ENCODE peak calls at places on chromosomes 5 and 9, in four cellular contexts. One of them, this sample, is unnamed.

GRCh38 chr5:135877570-135878155 is 18.0 kb downstream of the IL9 start:
- DNase-seq in HFFc6: no peak
- DNase-seq in CD4-positive, alpha-beta T cell: no peak
- DNase-seq in H9: no peak
- DNase-seq in this sample: no peak

GRCh38 chr9:114271556-114272510 is 51.1 kb upstream of the ORM1 start:
- DNase-seq in HFFc6: no peak
- DNase-seq in CD4-positive, alpha-beta T cell: no peak
- DNase-seq in H9: peak
- DNase-seq in this sample: no peak

GRCh38 chr5:145553177-145553576 is 282.0 kb downstream of the PRELID2 start:
- DNase-seq in HFFc6: no peak
- DNase-seq in CD4-positive, alpha-beta T cell: no peak
- DNase-seq in H9: no peak
- DNase-seq in this sample: no peak

GRCh38 chr5:1034421-1034905 is 25.9 kb downstream of the NKD2 start:
- DNase-seq in HFFc6: no peak
- DNase-seq in CD4-positive, alpha-beta T cell: no peak
- DNase-seq in H9: no peak
- DNase-seq in this sample: no peak

GRCh38 chr5:6215891-6216290 is 162.5 kb downstream of the MED10 start:
- DNase-seq in HFFc6: no peak
- DNase-seq in CD4-positive, alpha-beta T cell: no peak
- DNase-seq in H9: no peak
- DNase-seq in this sample: no peak

GRCh38 chr9:38026021-38026809 is 42.8 kb downstream of the SHB start:
- DNase-seq in HFFc6: peak
- DNase-seq in CD4-positive, alpha-beta T cell: no peak
- DNase-seq in H9: peak
- DNase-seq in this sample: no peak

GRCh38 chr5:149271195-149271716 is 403 bp upstream of the AFAP1L1 start:
- DNase-seq in HFFc6: no peak
- DNase-seq in CD4-positive, alpha-beta T cell: no peak
- DNase-seq in H9: peak
- DNase-seq in this sample: no peak

GRCh38 chr5:176776916-176777315 is 33.4 kb upstream of the UNC5A start:
- DNase-seq in HFFc6: no peak
- DNase-seq in CD4-positive, alpha-beta T cell: no peak
- DNase-seq in H9: peak
- DNase-seq in this sample: peak

This sample was measured in ecto neural progenitor cell.